ENCODE peak calls at places on chromosomes 5 and 9, in nine cellular contexts. U is transverse colon; O is suprapubic skin; M is endodermal cell; C is CD8-positive, alpha-beta T cell; W is Panc1; G is stomach; Y is A549; A is breast epithelium. E is an unnamed sample. For H3K4me1, the result is how much of the 10 kb centered on the place peaks cover.

GRCh38 chr9:16458696-16459420 is 411.6 kb downstream of the BNC2 start:
- DNase-seq in U (no peak), O (no peak), M (no peak), C (no peak), W (no peak), G (no peak), Y (no peak), A (no peak), E (no peak)

GRCh38 chr9:35645736-35646582 is 4.8 kb downstream of the SIT1 start:
- DNase-seq in U (peak), O (peak), M (peak), C (no peak), W (no peak), G (peak), Y (no peak), A (peak), E (peak)

GRCh38 chr5:169287529-169287928 is 13.4 kb downstream of the SLIT3 start:
- DNase-seq in U (no peak), O (no peak), M (no peak), C (no peak), W (no peak), G (no peak), Y (no peak), A (no peak), E (no peak)

GRCh38 chr9:91465420-91465819 is 41.8 kb upstream of the NFIL3 start:
- DNase-seq in U (no peak), O (no peak), M (no peak), C (no peak), W (no peak), G (no peak), Y (no peak), A (no peak), E (no peak)

GRCh38 chr9:129624168-129624759 is 1.7 kb upstream of the NTMT1 start:
- DNase-seq in U (peak), O (peak), M (peak), C (peak), W (no peak), G (peak), Y (peak), A (no peak), E (peak)

GRCh38 chr5:138179277-138179857 is 455 bp downstream of the KIF20A start:
- DNase-seq in U (no peak), O (no peak), M (peak), C (no peak), W (no peak), G (no peak), Y (peak), A (no peak), E (no peak)

GRCh38 chr5:80665057-80665456 is 10.3 kb upstream of the DHFR start:
- DNase-seq in U (no peak), O (no peak), M (no peak), C (no peak), W (no peak), G (no peak), Y (no peak), A (no peak), E (no peak)

GRCh38 chr9:122131401-122131921 is 28.1 kb downstream of the NDUFA8 start:
- DNase-seq in U (no peak), O (no peak), M (peak), C (no peak), W (no peak), G (no peak), Y (no peak), A (peak), E (no peak)

GRCh38 chr5:147461915-147462314 is 48.0 kb downstream of the DPYSL3 start:
- DNase-seq in U (no peak), O (no peak), M (no peak), C (no peak), W (no peak), G (no peak), Y (no peak), A (no peak), E (no peak)

GRCh38 chr5:54704825-54705224 is 187.3 kb downstream of the SNX18 start:
- DNase-seq in U (no peak), O (no peak), M (no peak), C (no peak), W (no peak), G (no peak), Y (no peak), A (no peak), E (no peak)

GRCh38 chr9:108972626-108973209 is 38.5 kb downstream of the ABITRAM start:
- DNase-seq in U (no peak), O (no peak), M (no peak), C (no peak), W (no peak), G (no peak), Y (no peak), A (no peak), E (no peak)

GRCh38 chr9:120396418-120396817 is 183.5 kb downstream of the CDK5RAP2 start:
- DNase-seq in U (no peak), O (no peak), M (no peak), C (no peak), W (no peak), G (no peak), Y (no peak), A (no peak), E (no peak)

GRCh38 chr5:38636626-38637025 is 80.2 kb upstream of the LIFR start:
- DNase-seq in U (no peak), O (no peak), M (no peak), C (no peak), W (no peak), G (peak), Y (no peak), A (no peak), E (no peak)

GRCh38 chr9:90038778-90039177 is 434.0 kb downstream of the GADD45G start:
- DNase-seq in U (no peak), O (no peak), M (peak), C (no peak), W (no peak), G (no peak), Y (no peak), A (no peak), E (no peak)

GRCh38 chr5:125835293-125836172 is 587.7 kb upstream of the GRAMD2B start:
- DNase-seq in U (peak), O (no peak), M (peak), C (no peak), W (peak), G (peak), Y (peak), A (no peak), E (no peak)

GRCh38 chr5:115192098-115192497 is 22.4 kb upstream of the TRIM36 start:
- DNase-seq in U (peak), O (no peak), M (no peak), C (no peak), W (no peak), G (no peak), Y (no peak), A (no peak), E (no peak)

GRCh38 chr5:14429102-14429501 is 152.5 kb upstream of the OTULINL start:
- DNase-seq in U (no peak), O (no peak), M (peak), C (no peak), W (no peak), G (peak), Y (no peak), A (no peak), E (no peak)
- H3K4me1 ChIP-seq in U (under half), O (under half), M (under half), C (under half), W (under half), G (under half), Y (under half), A (under half), E (under half)

GRCh38 chr5:95843733-95844223 is 21.3 kb upstream of the GLRX start:
- DNase-seq in U (no peak), O (no peak), M (peak), C (no peak), W (no peak), G (peak), Y (peak), A (no peak), E (peak)

GRCh38 chr5:95841914-95842812 is 19.6 kb upstream of the GLRX start:
- DNase-seq in U (peak), O (peak), M (peak), C (no peak), W (no peak), G (peak), Y (peak), A (no peak), E (peak)

GRCh38 chr5:95840969-95841368 is 18.4 kb upstream of the GLRX start:
- DNase-seq in U (no peak), O (no peak), M (no peak), C (no peak), W (no peak), G (no peak), Y (no peak), A (no peak), E (no peak)

GRCh38 chr5:95845401-95845800 is 22.9 kb upstream of the GLRX start:
- DNase-seq in U (no peak), O (no peak), M (no peak), C (no peak), W (no peak), G (no peak), Y (no peak), A (no peak), E (no peak)

GRCh38 chr5:95842955-95843544 is 20.5 kb upstream of the GLRX start:
- DNase-seq in U (peak), O (peak), M (peak), C (peak), W (no peak), G (peak), Y (peak), A (peak), E (peak)
- TF ChIP-seq CTCF in U (no peak), O (no peak), M (no peak), C (no peak), W (no peak), G (no peak), Y (no peak), A (no peak), E (no peak)

DNA sequence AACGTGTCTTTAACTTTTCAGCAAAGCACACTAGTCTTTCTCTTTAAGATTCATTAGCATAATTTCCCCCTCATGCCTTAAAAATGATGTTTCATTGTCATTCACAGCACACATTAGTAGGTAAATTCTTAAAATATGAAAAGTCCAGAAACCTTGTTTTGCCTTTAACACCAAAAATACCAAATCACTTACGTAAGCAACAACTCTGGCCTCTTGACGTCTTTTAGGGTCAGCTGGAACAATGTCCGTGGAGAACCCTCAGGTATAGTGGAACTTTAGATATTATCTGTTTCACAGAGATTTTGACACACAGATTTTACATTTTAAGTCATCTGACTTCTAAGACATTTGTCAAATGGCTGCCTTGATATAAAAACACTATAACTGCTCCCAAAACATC is 30.9 kb downstream of the LNPEP start:
- DNase-seq in U (no peak), O (no peak), M (no peak), C (no peak), W (no peak), G (no peak), Y (no peak), A (no peak), E (no peak)
- H3K4me1 ChIP-seq in U (half or more), O (under half), M (under half), C (half or more), W (under half), G (under half), Y (under half), A (under half), E (half or more)

DNA sequence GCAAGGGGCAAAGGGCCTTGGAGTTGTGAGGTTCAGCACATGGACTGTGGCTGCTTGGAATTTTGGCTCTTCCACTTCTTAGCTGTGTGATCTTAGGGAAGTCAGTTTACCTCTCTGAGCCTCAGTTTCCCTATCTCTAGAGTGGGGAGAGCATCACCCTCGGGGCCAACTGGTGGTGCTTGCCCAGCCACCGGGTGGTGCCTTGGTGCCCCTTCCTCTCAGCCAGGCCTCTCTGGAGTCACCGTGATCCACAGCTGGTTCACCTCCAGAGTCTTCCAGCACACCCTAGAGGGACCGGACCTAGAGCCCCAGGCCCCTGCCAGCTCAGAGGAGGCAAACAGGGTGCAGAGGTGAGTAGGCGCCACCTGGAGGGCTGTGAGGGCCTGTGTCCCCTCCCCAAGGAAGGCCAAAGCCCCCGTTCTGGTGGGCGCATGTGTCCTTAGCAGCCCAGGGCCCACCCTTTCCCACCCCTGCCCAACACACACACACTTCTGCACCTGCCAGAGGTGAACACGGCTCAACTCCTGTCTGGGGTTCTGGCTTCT is 7.7 kb downstream of the ADGRD2 start:
- DNase-seq in U (no peak), O (no peak), M (peak), C (no peak), W (no peak), G (no peak), Y (no peak), A (no peak), E (peak)
- TF ChIP-seq CTCF in U (no peak), O (no peak), M (peak), C (no peak), W (no peak), G (no peak), Y (no peak), A (no peak), E (no peak)

GRCh38 chr5:76542887-76543690 is 80.1 kb downstream of the F2RL2 start:
- DNase-seq in U (peak), O (no peak), M (no peak), C (peak), W (no peak), G (peak), Y (no peak), A (no peak), E (no peak)
- H3K4me1 ChIP-seq in U (under half), O (under half), M (under half), C (half or more), W (under half), G (under half), Y (under half), A (under half), E (under half)

DNA sequence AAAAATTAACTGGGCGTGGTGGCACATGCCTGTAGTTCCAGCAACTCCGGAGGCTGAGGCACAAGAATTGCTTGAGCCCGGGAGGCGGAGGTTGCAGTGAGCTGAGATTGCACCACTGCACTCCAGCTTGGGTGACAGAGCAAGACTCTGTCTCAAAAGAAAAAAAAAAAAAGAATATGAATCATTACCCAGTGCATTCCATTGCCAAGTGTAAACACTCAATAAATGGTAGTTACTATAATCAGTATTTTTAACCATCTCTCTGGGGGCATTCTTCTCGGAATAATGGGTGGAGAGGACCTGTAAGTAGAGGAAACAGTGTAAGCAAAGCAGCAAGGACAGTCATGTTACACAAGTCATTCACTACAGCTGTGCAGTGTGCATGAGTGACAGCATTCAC is 13.8 kb upstream of the RANBP17 start:
- DNase-seq in U (no peak), O (no peak), M (no peak), C (no peak), W (no peak), G (no peak), Y (no peak), A (no peak), E (no peak)
- TF ChIP-seq CTCF in U (no peak), O (no peak), M (no peak), C (no peak), W (no peak), G (no peak), Y (no peak), A (no peak), E (no peak)

GRCh38 chr5:40685191-40685590 is 5.5 kb downstream of the PTGER4 start:
- DNase-seq in U (no peak), O (no peak), M (no peak), C (no peak), W (no peak), G (no peak), Y (no peak), A (no peak), E (no peak)
- H3K4me1 ChIP-seq in U (half or more), O (half or more), M (under half), C (under half), W (half or more), G (under half), Y (under half), A (under half), E (under half)

GRCh38 chr5:67511911-67512310 is 315.3 kb upstream of the CD180 start:
- DNase-seq in U (no peak), O (no peak), M (no peak), C (no peak), W (no peak), G (no peak), Y (no peak), A (no peak), E (no peak)

GRCh38 chr5:67512758-67513157 is 316.2 kb upstream of the CD180 start:
- DNase-seq in U (no peak), O (no peak), M (no peak), C (no peak), W (no peak), G (no peak), Y (no peak), A (no peak), E (no peak)

GRCh38 chr5:67515020-67515689 is 318.6 kb upstream of the CD180 start:
- DNase-seq in U (no peak), O (no peak), M (no peak), C (peak), W (no peak), G (no peak), Y (no peak), A (no peak), E (no peak)

GRCh38 chr5:67510204-67510603 is 313.6 kb upstream of the CD180 start:
- DNase-seq in U (no peak), O (no peak), M (no peak), C (no peak), W (no peak), G (no peak), Y (no peak), A (no peak), E (no peak)

GRCh38 chr5:67509402-67509801 is 312.8 kb upstream of the CD180 start:
- DNase-seq in U (no peak), O (no peak), M (no peak), C (no peak), W (no peak), G (no peak), Y (no peak), A (no peak), E (no peak)
- TF ChIP-seq CTCF in U (no peak), O (no peak), M (no peak), C (no peak), W (no peak), G (no peak), Y (no peak), A (no peak), E (no peak)

DNA sequence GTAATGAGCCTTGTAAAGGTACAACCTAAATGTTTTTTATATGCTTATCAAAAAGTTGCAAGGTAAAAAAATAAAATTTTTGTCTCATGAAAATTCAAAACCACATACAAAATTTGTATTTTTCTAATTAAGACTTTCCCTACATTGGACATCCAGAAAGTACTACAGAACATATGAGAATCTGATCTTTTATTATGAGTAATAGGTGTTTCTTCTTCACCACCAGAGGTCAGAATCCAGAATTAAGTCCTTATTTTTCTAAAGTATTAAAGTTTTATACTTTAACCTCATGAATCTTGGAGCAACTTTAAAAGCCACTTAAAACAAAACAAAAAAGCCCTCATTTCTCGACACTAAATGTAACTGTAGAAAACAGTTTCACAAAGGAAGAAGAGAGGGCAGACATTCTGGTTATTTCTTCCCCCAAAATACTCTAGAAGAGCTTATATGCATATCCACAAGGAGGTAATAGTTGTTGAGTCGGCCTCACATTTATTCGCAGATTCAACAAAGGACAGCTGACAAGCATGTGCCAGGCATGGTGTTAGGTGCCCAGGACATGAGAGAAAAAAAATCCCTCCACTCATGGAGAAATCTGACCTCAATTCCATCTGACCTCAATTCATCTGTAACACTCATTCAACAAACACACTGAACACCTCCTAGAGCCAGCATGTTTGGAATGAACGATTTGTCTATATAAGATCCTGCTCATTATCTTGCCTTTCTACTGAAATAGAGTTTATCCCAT is 69.2 kb downstream of the MLLT3 start:
- DNase-seq in U (no peak), O (no peak), M (no peak), C (no peak), W (no peak), G (no peak), Y (peak), A (no peak), E (no peak)
- H3K4me1 ChIP-seq in U (half or more), O (under half), M (under half), C (under half), W (under half), G (under half), Y (half or more), A (under half), E (under half)

GRCh38 chr5:150535611-150536010 is 27.7 kb downstream of the NDST1 start:
- DNase-seq in U (no peak), O (no peak), M (no peak), C (no peak), W (no peak), G (no peak), Y (no peak), A (no peak), E (no peak)

GRCh38 chr5:150531686-150532085 is 23.8 kb downstream of the NDST1 start:
- DNase-seq in U (no peak), O (no peak), M (no peak), C (no peak), W (no peak), G (no peak), Y (no peak), A (no peak), E (no peak)

GRCh38 chr5:150532161-150532560 is 24.2 kb downstream of the NDST1 start:
- DNase-seq in U (no peak), O (no peak), M (no peak), C (no peak), W (no peak), G (no peak), Y (no peak), A (no peak), E (no peak)

GRCh38 chr5:150532996-150533395 is 25.1 kb downstream of the NDST1 start:
- DNase-seq in U (peak), O (no peak), M (no peak), C (no peak), W (no peak), G (no peak), Y (no peak), A (no peak), E (no peak)

DNA sequence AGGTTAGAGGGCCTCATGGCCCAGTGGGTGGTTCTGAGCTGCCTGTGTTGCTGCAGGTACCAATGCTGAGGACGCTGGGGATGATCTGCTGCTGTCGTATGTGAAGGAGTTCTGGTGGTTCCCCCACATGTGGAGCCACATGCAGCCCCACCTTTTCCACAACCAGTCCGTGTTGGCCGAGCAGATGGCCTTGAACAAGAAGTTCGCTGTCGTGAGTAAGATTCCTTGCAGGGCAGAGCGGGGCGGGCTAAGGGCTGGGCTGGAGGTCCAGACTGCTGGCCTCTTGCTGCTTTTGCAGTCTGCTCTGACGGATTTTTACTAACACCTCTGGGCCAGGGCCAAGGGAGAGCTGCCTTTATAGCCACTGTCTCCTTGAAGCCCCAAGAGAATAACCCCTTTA is 26.9 kb downstream of the NDST1 start:
- DNase-seq in U (no peak), O (no peak), M (no peak), C (no peak), W (no peak), G (no peak), Y (no peak), A (no peak), E (no peak)
- TF ChIP-seq CTCF in U (no peak), O (no peak), M (no peak), C (no peak), W (no peak), G (no peak), Y (no peak), A (no peak), E (no peak)